ENCODE peak calls at places on chromosomes 13 and 19, in six cellular contexts. One of them, this sample, is unnamed.
A peak's percentile ranks its signal among the peaks of the same experiment; 100 is the strongest.

GRCh38 chr13:31105020-31105800 is 56.5 kb downstream of the HSPH1 start:
- DNase-seq in HepG2: no peak
- DNase-seq in GM12878: no peak
- DNase-seq in HCT116: no peak
- DNase-seq in NT2/D1: no peak
- DNase-seq in K562: no peak
- DNase-seq in this sample: no peak

GRCh38 chr13:19155321-19155861 is 26.2 kb downstream of the TUBA3C start:
- DNase-seq in NT2/D1: no peak
- DNase-seq in HCT116: no peak
- DNase-seq in HepG2: no peak
- DNase-seq in K562: no peak
- DNase-seq in GM12878: no peak
- DNase-seq in this sample: no peak

GRCh38 chr13:72622546-72622945 is 104.9 kb downstream of the MZT1 start:
- DNase-seq in HepG2: no peak
- DNase-seq in GM12878: no peak
- DNase-seq in NT2/D1: no peak
- DNase-seq in K562: no peak
- DNase-seq in HCT116: no peak
- DNase-seq in this sample: no peak

GRCh38 chr13:105603283-105603682 is 932.2 kb downstream of the EFNB2 start:
- DNase-seq in NT2/D1: no peak
- DNase-seq in HepG2: no peak
- DNase-seq in HCT116: no peak
- DNase-seq in GM12878: no peak
- DNase-seq in K562: no peak
- DNase-seq in this sample: no peak

GRCh38 chr19:38033658-38034150 is 126.7 kb downstream of the SIPA1L3 start:
- DNase-seq in HCT116: no peak
- DNase-seq in K562: no peak
- DNase-seq in HepG2: no peak
- DNase-seq in NT2/D1: peak; percentile 50
- DNase-seq in GM12878: peak; percentile 81
- DNase-seq in this sample: no peak

GRCh38 chr19:7910321-7911161 is 4.1 kb upstream of the TGFBR3L start:
- DNase-seq in HepG2: no peak
- DNase-seq in K562: no peak
- DNase-seq in HCT116: no peak
- DNase-seq in GM12878: no peak
- DNase-seq in NT2/D1: no peak
- DNase-seq in this sample: no peak

GRCh38 chr19:38265213-38265861 is 964 bp downstream of the SPINT2 start:
- DNase-seq in NT2/D1: no peak
- DNase-seq in HCT116: no peak
- DNase-seq in K562: no peak
- DNase-seq in HepG2: no peak
- DNase-seq in GM12878: no peak
- DNase-seq in this sample: no peak

GRCh38 chr13:26872444-26873173 is 112.0 kb upstream of the GPR12 start:
- DNase-seq in NT2/D1: peak; percentile 44
- DNase-seq in GM12878: no peak
- DNase-seq in HepG2: peak; percentile 31
- DNase-seq in K562: peak; percentile 61
- DNase-seq in HCT116: peak; percentile 24
- DNase-seq in this sample: peak; percentile 43

GRCh38 chr19:10270180-10270615 is 722 bp upstream of the ICAM1 start:
- DNase-seq in GM12878: no peak
- DNase-seq in HCT116: no peak
- DNase-seq in K562: peak; percentile 69
- DNase-seq in NT2/D1: no peak
- DNase-seq in HepG2: no peak
- DNase-seq in this sample: peak; percentile 57

GRCh38 chr13:111210488-111210887 is 95.4 kb downstream of the ARHGEF7 start:
- DNase-seq in HepG2: no peak
- DNase-seq in GM12878: no peak
- DNase-seq in NT2/D1: no peak
- DNase-seq in HCT116: no peak
- DNase-seq in K562: no peak
- DNase-seq in this sample: no peak

GRCh38 chr19:12985049-12985776 is 10.1 kb upstream of the NFIX start:
- DNase-seq in GM12878: no peak
- DNase-seq in HepG2: peak; percentile 75
- DNase-seq in K562: peak; percentile 88
- DNase-seq in HCT116: peak; percentile 70
- DNase-seq in NT2/D1: no peak
- DNase-seq in this sample: no peak

GRCh38 chr13:101579291-101579802 is 126.9 kb downstream of the ITGBL1 start:
- DNase-seq in HepG2: peak; percentile 2
- DNase-seq in NT2/D1: no peak
- DNase-seq in HCT116: no peak
- DNase-seq in GM12878: no peak
- DNase-seq in K562: no peak
- DNase-seq in this sample: no peak

GRCh38 chr19:48489608-48490216 is 20.5 kb downstream of the CYTH2 start:
- DNase-seq in GM12878: no peak
- DNase-seq in K562: peak; percentile 80
- DNase-seq in NT2/D1: no peak
- DNase-seq in HepG2: peak; percentile 47
- DNase-seq in HCT116: peak; percentile 60
- DNase-seq in this sample: peak; percentile 67

GRCh38 chr19:5436948-5437306 is 18.3 kb upstream of the ZNRF4 start:
- DNase-seq in HepG2: no peak
- DNase-seq in K562: no peak
- DNase-seq in GM12878: no peak
- DNase-seq in HCT116: no peak
- DNase-seq in NT2/D1: no peak
- DNase-seq in this sample: no peak

GRCh38 chr13:110047511-110047910 is 259.4 kb downstream of the COL4A1 start:
- DNase-seq in GM12878: no peak
- DNase-seq in HCT116: no peak
- DNase-seq in K562: no peak
- DNase-seq in NT2/D1: no peak
- DNase-seq in HepG2: no peak
- DNase-seq in this sample: no peak

GRCh38 chr19:4215807-4216206 is 13.5 kb upstream of the EBI3 start:
- DNase-seq in K562: no peak
- DNase-seq in NT2/D1: no peak
- DNase-seq in HCT116: no peak
- DNase-seq in GM12878: no peak
- DNase-seq in HepG2: no peak
- DNase-seq in this sample: no peak

GRCh38 chr19:45087531-45087930 is 5.4 kb upstream of the PPP1R37 start:
- DNase-seq in K562: no peak
- DNase-seq in GM12878: no peak
- DNase-seq in HCT116: no peak
- DNase-seq in HepG2: no peak
- DNase-seq in NT2/D1: no peak
- DNase-seq in this sample: no peak

GRCh38 chr19:35030257-35031071 is at the start of gene SCN1B:
- DNase-seq in K562: peak; percentile 85
- DNase-seq in NT2/D1: no peak
- DNase-seq in HepG2: peak; percentile 31
- DNase-seq in HCT116: peak; percentile 22
- DNase-seq in GM12878: no peak
- DNase-seq in this sample: peak; percentile 78

GRCh38 chr19:34838753-34839431 is 65.9 kb upstream of the ZNF599 start:
- DNase-seq in K562: no peak
- DNase-seq in HCT116: no peak
- DNase-seq in GM12878: no peak
- DNase-seq in NT2/D1: no peak
- DNase-seq in HepG2: peak; percentile 24
- DNase-seq in this sample: peak; percentile 87

GRCh38 chr13:100392709-100393630 is 195.6 kb downstream of the GGACT start:
- DNase-seq in HepG2: peak; percentile 91
- DNase-seq in K562: peak; percentile 92
- DNase-seq in GM12878: peak; percentile 19
- DNase-seq in NT2/D1: peak; percentile 49
- DNase-seq in HCT116: peak; percentile 98
- DNase-seq in this sample: peak; percentile 41

GRCh38 chr19:6718741-6719539 is 1.5 kb downstream of the C3 start:
- DNase-seq in K562: peak; percentile 93
- DNase-seq in HCT116: peak; percentile 79
- DNase-seq in GM12878: no peak
- DNase-seq in NT2/D1: no peak
- DNase-seq in HepG2: peak; percentile 93
- DNase-seq in this sample: no peak

GRCh38 chr19:46718934-46719551 is 2.1 kb upstream of the PRKD2 start:
- DNase-seq in GM12878: peak; percentile 70
- DNase-seq in HepG2: no peak
- DNase-seq in K562: no peak
- DNase-seq in NT2/D1: no peak
- DNase-seq in HCT116: no peak
- DNase-seq in this sample: no peak

GRCh38 chr13:110925023-110925608 is 10.2 kb upstream of the ANKRD10 start:
- DNase-seq in HCT116: no peak
- DNase-seq in NT2/D1: no peak
- DNase-seq in GM12878: no peak
- DNase-seq in K562: peak; percentile 49
- DNase-seq in HepG2: no peak
- DNase-seq in this sample: no peak

GRCh38 chr19:57465680-57466381 is 8.9 kb upstream of the VN1R1 start:
- DNase-seq in HepG2: peak; percentile 57
- DNase-seq in GM12878: peak; percentile 12
- DNase-seq in NT2/D1: peak; percentile 42
- DNase-seq in HCT116: peak; percentile 59
- DNase-seq in K562: peak; percentile 59
- DNase-seq in this sample: peak; percentile 56

GRCh38 chr13:43085545-43085944 is 62.2 kb downstream of the DNAJC15 start:
- DNase-seq in K562: peak; percentile 2
- DNase-seq in GM12878: no peak
- DNase-seq in NT2/D1: no peak
- DNase-seq in HepG2: no peak
- DNase-seq in HCT116: peak; percentile 16
- DNase-seq in this sample: no peak

GRCh38 chr19:55352746-55353145 is 1.8 kb downstream of the COX6B2 start:
- DNase-seq in GM12878: no peak
- DNase-seq in HepG2: no peak
- DNase-seq in NT2/D1: no peak
- DNase-seq in HCT116: no peak
- DNase-seq in K562: no peak
- DNase-seq in this sample: no peak
- TF ChIP-seq ZNF274 in GM12878: no peak
- TF ChIP-seq ZNF274 in HepG2: no peak
- TF ChIP-seq ZNF274 in NT2/D1: no peak
- TF ChIP-seq ZNF274 in HCT116: no peak
- TF ChIP-seq ZNF274 in K562: no peak
- TF ChIP-seq ZNF274 in this sample: no peak

DNA sequence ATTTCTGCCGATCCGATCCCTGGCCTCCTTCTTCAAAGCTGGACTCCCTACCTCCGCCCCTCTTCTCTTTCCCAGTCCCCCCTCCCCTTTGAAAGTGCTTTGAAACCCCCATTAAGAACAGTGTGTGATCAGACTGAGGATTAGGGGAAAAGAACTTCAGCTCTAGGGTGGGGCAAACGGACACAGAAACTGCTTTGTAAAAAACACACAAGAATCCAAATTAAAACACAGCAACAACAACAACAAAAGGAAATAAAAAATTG is 1.4 kb downstream of the SPRY2 start:
- DNase-seq in NT2/D1: no peak
- DNase-seq in K562: peak; percentile 14
- DNase-seq in HepG2: no peak
- DNase-seq in GM12878: no peak
- DNase-seq in HCT116: no peak
- DNase-seq in this sample: no peak
- TF ChIP-seq ZNF274 in NT2/D1: no peak
- TF ChIP-seq ZNF274 in K562: no peak
- TF ChIP-seq ZNF274 in HepG2: no peak
- TF ChIP-seq ZNF274 in GM12878: no peak
- TF ChIP-seq ZNF274 in HCT116: no peak
- TF ChIP-seq ZNF274 in this sample: no peak

GRCh38 chr13:113204378-113204734 is 4.1 kb downstream of the PCID2 start:
- DNase-seq in NT2/D1: no peak
- DNase-seq in HCT116: no peak
- DNase-seq in GM12878: no peak
- DNase-seq in HepG2: no peak
- DNase-seq in K562: no peak
- DNase-seq in this sample: no peak

GRCh38 chr13:113207890-113208423 is 512 bp downstream of the PCID2 start:
- DNase-seq in GM12878: no peak
- DNase-seq in HepG2: peak; percentile 26
- DNase-seq in K562: peak; percentile 45
- DNase-seq in HCT116: no peak
- DNase-seq in NT2/D1: no peak
- DNase-seq in this sample: no peak

GRCh38 chr13:113203507-113204377 is 4.7 kb downstream of the PCID2 start:
- DNase-seq in NT2/D1: no peak
- DNase-seq in GM12878: no peak
- DNase-seq in K562: no peak
- DNase-seq in HepG2: no peak
- DNase-seq in HCT116: no peak
- DNase-seq in this sample: no peak

GRCh38 chr13:113202912-113203311 is 5.6 kb downstream of the PCID2 start:
- DNase-seq in HCT116: no peak
- DNase-seq in GM12878: no peak
- DNase-seq in HepG2: no peak
- DNase-seq in NT2/D1: no peak
- DNase-seq in K562: no peak
- DNase-seq in this sample: no peak

DNA sequence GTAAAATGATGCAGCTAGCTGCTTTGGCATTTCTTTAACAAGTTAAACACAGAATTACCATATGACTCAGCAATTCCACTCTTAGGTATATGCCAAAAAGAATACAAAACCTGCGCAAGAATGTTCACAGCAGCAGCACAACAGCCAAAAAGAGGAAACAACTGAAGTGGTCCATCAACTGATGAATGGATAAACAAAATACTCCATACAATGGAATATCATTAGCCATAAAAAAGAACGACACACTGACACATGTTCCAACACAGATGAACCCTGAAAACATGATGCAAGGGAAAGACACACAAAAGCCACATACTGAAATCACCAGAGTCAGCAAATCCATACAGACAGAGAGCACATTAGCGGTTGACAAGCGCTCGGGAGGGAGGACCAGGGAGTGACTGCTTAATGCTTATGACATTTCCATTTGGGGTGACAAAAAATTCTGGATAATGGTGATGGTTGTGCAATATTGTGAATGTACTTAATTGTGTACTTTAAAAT is 3.0 kb downstream of the PCID2 start:
- DNase-seq in K562: no peak
- DNase-seq in HCT116: no peak
- DNase-seq in GM12878: no peak
- DNase-seq in HepG2: no peak
- DNase-seq in NT2/D1: no peak
- DNase-seq in this sample: no peak
- TF ChIP-seq ZNF274 in K562: no peak
- TF ChIP-seq ZNF274 in HCT116: no peak
- TF ChIP-seq ZNF274 in GM12878: no peak
- TF ChIP-seq ZNF274 in HepG2: no peak
- TF ChIP-seq ZNF274 in NT2/D1: no peak
- TF ChIP-seq ZNF274 in this sample: no peak

DNA sequence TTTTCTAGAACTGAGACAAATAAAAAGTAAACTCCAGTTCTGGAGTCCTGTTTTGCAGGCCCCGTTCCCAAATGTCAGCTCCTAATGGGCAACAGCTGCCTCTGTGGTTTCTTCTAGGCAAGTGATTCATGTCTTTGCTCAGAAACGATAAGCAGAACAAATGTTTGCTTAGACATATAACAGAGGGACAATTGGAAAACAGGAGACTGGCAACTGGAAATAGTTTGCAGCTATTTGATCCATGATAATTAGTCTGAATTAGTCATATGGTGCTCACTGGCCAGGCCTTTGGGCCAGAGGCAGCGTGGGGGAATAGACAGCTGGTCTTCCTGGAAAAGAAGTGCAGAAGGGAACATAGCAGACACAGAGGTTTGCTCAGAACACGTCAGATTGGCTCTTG is 29.2 kb upstream of the TSHZ3 start:
- DNase-seq in HCT116: no peak
- DNase-seq in NT2/D1: no peak
- DNase-seq in HepG2: peak; percentile 4
- DNase-seq in K562: peak; percentile 6
- DNase-seq in GM12878: no peak
- DNase-seq in this sample: no peak
- TF ChIP-seq ZNF274 in HCT116: no peak
- TF ChIP-seq ZNF274 in NT2/D1: no peak
- TF ChIP-seq ZNF274 in HepG2: no peak
- TF ChIP-seq ZNF274 in K562: no peak
- TF ChIP-seq ZNF274 in GM12878: no peak
- TF ChIP-seq ZNF274 in this sample: no peak

This sample was measured in H1.